ENCODE peak calls at places on chromosomes 2 and 18, in four cellular contexts. One of them, this sample, is unnamed.
A peak's percentile ranks its signal among the peaks of the same experiment; 100 is the strongest.

GRCh38 chr2:66532972-66533868 is 98.3 kb downstream of the MEIS1 start:
- DNase-seq in prostate gland: no peak
- DNase-seq in IMR-90: no peak
- DNase-seq in erythroblast: no peak
- DNase-seq in this sample: no peak

GRCh38 chr2:224816816-224817215 is 100.7 kb upstream of the CCDC195 start:
- DNase-seq in prostate gland: no peak
- DNase-seq in IMR-90: peak; percentile 89
- DNase-seq in erythroblast: no peak
- DNase-seq in this sample: no peak

GRCh38 chr2:57892920-57893319 is 153.7 kb upstream of the VRK2 start:
- DNase-seq in prostate gland: no peak
- DNase-seq in IMR-90: no peak
- DNase-seq in erythroblast: no peak
- DNase-seq in this sample: no peak

GRCh38 chr2:8080063-8080462 is 601.8 kb upstream of the ID2 start:
- DNase-seq in prostate gland: no peak
- DNase-seq in IMR-90: no peak
- DNase-seq in erythroblast: no peak
- DNase-seq in this sample: no peak

GRCh38 chr18:44742741-44743311 is 62.1 kb downstream of the SETBP1 start:
- DNase-seq in prostate gland: no peak
- DNase-seq in IMR-90: peak; percentile 29
- DNase-seq in erythroblast: no peak
- DNase-seq in this sample: peak; percentile 94

GRCh38 chr2:25740810-25741381 is 67.5 kb upstream of the DTNB start:
- DNase-seq in prostate gland: no peak
- DNase-seq in IMR-90: no peak
- DNase-seq in erythroblast: no peak
- DNase-seq in this sample: no peak

GRCh38 chr2:128628206-128628605 is 309.5 kb upstream of the HS6ST1 start:
- DNase-seq in prostate gland: no peak
- DNase-seq in IMR-90: no peak
- DNase-seq in erythroblast: no peak
- DNase-seq in this sample: no peak

GRCh38 chr2:190979906-190980629 is 33.9 kb downstream of the STAT1 start:
- DNase-seq in prostate gland: peak; percentile 50
- DNase-seq in IMR-90: peak; percentile 96
- DNase-seq in erythroblast: no peak
- DNase-seq in this sample: no peak

GRCh38 chr2:72955188-72956049 is 38.1 kb downstream of the EMX1 start:
- DNase-seq in prostate gland: no peak
- DNase-seq in IMR-90: no peak
- DNase-seq in erythroblast: no peak
- DNase-seq in this sample: no peak

GRCh38 chr2:45595724-45596435 is 15.2 kb downstream of the SRBD1 start:
- DNase-seq in prostate gland: no peak
- DNase-seq in IMR-90: peak; percentile 65
- DNase-seq in erythroblast: no peak
- DNase-seq in this sample: no peak

GRCh38 chr18:7038330-7038846 is 79.2 kb downstream of the LAMA1 start:
- DNase-seq in prostate gland: peak; percentile 88
- DNase-seq in IMR-90: peak; percentile 99
- DNase-seq in erythroblast: no peak
- DNase-seq in this sample: no peak

GRCh38 chr2:134919360-134920210 is 963 bp downstream of the CCNT2 start:
- DNase-seq in prostate gland: peak; percentile 18
- DNase-seq in IMR-90: peak; percentile 12
- DNase-seq in erythroblast: peak; percentile 87
- DNase-seq in this sample: no peak

GRCh38 chr2:200352631-200353030 is 46.1 kb downstream of the SPATS2L start:
- DNase-seq in prostate gland: no peak
- DNase-seq in IMR-90: peak; percentile 66
- DNase-seq in erythroblast: no peak
- DNase-seq in this sample: no peak

GRCh38 chr2:171081649-171082111 is 79.0 kb downstream of the TLK1 start:
- DNase-seq in prostate gland: no peak
- DNase-seq in IMR-90: no peak
- DNase-seq in erythroblast: no peak
- DNase-seq in this sample: no peak

GRCh38 chr2:64797881-64798590 is 144.3 kb upstream of the SERTAD2 start:
- DNase-seq in prostate gland: peak; percentile 68
- DNase-seq in IMR-90: peak; percentile 75
- DNase-seq in erythroblast: no peak
- DNase-seq in this sample: no peak

GRCh38 chr18:21910906-21911305 is 170.3 kb downstream of the MIB1 start:
- DNase-seq in prostate gland: no peak
- DNase-seq in IMR-90: no peak
- DNase-seq in erythroblast: no peak
- DNase-seq in this sample: peak; percentile 68

GRCh38 chr2:150212722-150213171 is 274.7 kb downstream of the RND3 start:
- DNase-seq in prostate gland: no peak
- DNase-seq in IMR-90: peak; percentile 77
- DNase-seq in erythroblast: no peak
- DNase-seq in this sample: no peak

GRCh38 chr18:37403100-37403781 is 162.4 kb downstream of the CELF4 start:
- DNase-seq in prostate gland: no peak
- DNase-seq in IMR-90: peak; percentile 86
- DNase-seq in erythroblast: no peak
- DNase-seq in this sample: no peak

GRCh38 chr2:190277234-190278112 is 42.2 kb downstream of the HIBCH start:
- DNase-seq in prostate gland: no peak
- DNase-seq in IMR-90: peak; percentile 51
- DNase-seq in erythroblast: peak; percentile 64
- DNase-seq in this sample: no peak

GRCh38 chr18:32478317-32478716 is 7.6 kb upstream of the GAREM1 start:
- DNase-seq in prostate gland: no peak
- DNase-seq in IMR-90: no peak
- DNase-seq in erythroblast: no peak
- DNase-seq in this sample: no peak

GRCh38 chr2:19176977-19177376 is 181.4 kb downstream of the OSR1 start:
- DNase-seq in prostate gland: no peak
- DNase-seq in IMR-90: peak; percentile 89
- DNase-seq in erythroblast: no peak
- DNase-seq in this sample: no peak

GRCh38 chr2:14700753-14701152 is 68.2 kb downstream of the LRATD1 start:
- DNase-seq in prostate gland: no peak
- DNase-seq in IMR-90: peak; percentile 67
- DNase-seq in erythroblast: no peak
- DNase-seq in this sample: no peak

GRCh38 chr18:23438608-23439366 is 14.3 kb upstream of the RIOK3 start:
- DNase-seq in prostate gland: no peak
- DNase-seq in IMR-90: no peak
- DNase-seq in erythroblast: no peak
- DNase-seq in this sample: no peak

GRCh38 chr2:85255813-85256581 is 71.8 kb downstream of the TGOLN2 start:
- DNase-seq in prostate gland: peak; percentile 47
- DNase-seq in IMR-90: peak; percentile 80
- DNase-seq in erythroblast: no peak
- DNase-seq in this sample: no peak

GRCh38 chr2:24435391-24436316 is 55.4 kb upstream of the NCOA1 start:
- DNase-seq in prostate gland: peak; percentile 75
- DNase-seq in IMR-90: peak; percentile 65
- DNase-seq in erythroblast: no peak
- DNase-seq in this sample: no peak